ENCODE peak calls at places on chromosomes 6 and 20, in eight cellular contexts. One of them, this sample, is unnamed.

GRCh38 chr20:10490706-10491105 is 55.6 kb downstream of the SLX4IP start:
- DNase-seq in gastrocnemius medialis: no peak
- DNase-seq in adrenal gland: no peak
- DNase-seq in K562: no peak
- DNase-seq in uterus: no peak
- DNase-seq in stomach: no peak
- DNase-seq in testis: no peak
- DNase-seq in A549: no peak
- DNase-seq in this sample: no peak

GRCh38 chr6:16476861-16477260 is 238.5 kb downstream of the GMPR start:
- DNase-seq in gastrocnemius medialis: no peak
- DNase-seq in adrenal gland: no peak
- DNase-seq in K562: no peak
- DNase-seq in uterus: no peak
- DNase-seq in stomach: no peak
- DNase-seq in testis: no peak
- DNase-seq in A549: no peak
- DNase-seq in this sample: no peak

GRCh38 chr20:23240519-23240918 is 110.1 kb upstream of the NXT1 start:
- DNase-seq in gastrocnemius medialis: no peak
- DNase-seq in adrenal gland: no peak
- DNase-seq in K562: no peak
- DNase-seq in uterus: no peak
- DNase-seq in stomach: no peak
- DNase-seq in testis: no peak
- DNase-seq in A549: no peak
- DNase-seq in this sample: no peak

GRCh38 chr6:137904822-137905617 is 38.0 kb downstream of the TNFAIP3 start:
- DNase-seq in gastrocnemius medialis: no peak
- DNase-seq in adrenal gland: no peak
- DNase-seq in K562: no peak
- DNase-seq in uterus: no peak
- DNase-seq in stomach: no peak
- DNase-seq in testis: no peak
- DNase-seq in A549: no peak
- DNase-seq in this sample: no peak

GRCh38 chr20:41306061-41306727 is 11.3 kb downstream of the ZHX3 start:
- DNase-seq in gastrocnemius medialis: no peak
- DNase-seq in adrenal gland: no peak
- DNase-seq in K562: no peak
- DNase-seq in uterus: no peak
- DNase-seq in stomach: no peak
- DNase-seq in testis: no peak
- DNase-seq in A549: no peak
- DNase-seq in this sample: no peak

GRCh38 chr20:51044796-51045195 is 21.9 kb upstream of the KCNG1 start:
- DNase-seq in gastrocnemius medialis: no peak
- DNase-seq in adrenal gland: no peak
- DNase-seq in K562: no peak
- DNase-seq in uterus: no peak
- DNase-seq in stomach: peak
- DNase-seq in testis: no peak
- DNase-seq in A549: no peak
- DNase-seq in this sample: no peak

GRCh38 chr6:106883808-106884262 is 90.7 kb downstream of the CD24 start:
- DNase-seq in gastrocnemius medialis: no peak
- DNase-seq in adrenal gland: peak
- DNase-seq in K562: no peak
- DNase-seq in uterus: no peak
- DNase-seq in stomach: no peak
- DNase-seq in testis: no peak
- DNase-seq in A549: no peak
- DNase-seq in this sample: no peak

GRCh38 chr20:16106191-16106849 is 466.9 kb downstream of the KIF16B start:
- DNase-seq in gastrocnemius medialis: no peak
- DNase-seq in adrenal gland: no peak
- DNase-seq in K562: no peak
- DNase-seq in uterus: no peak
- DNase-seq in stomach: no peak
- DNase-seq in testis: no peak
- DNase-seq in A549: no peak
- DNase-seq in this sample: no peak

GRCh38 chr6:127102299-127102698 is 16.2 kb upstream of the RSPO3 start:
- DNase-seq in gastrocnemius medialis: peak
- DNase-seq in adrenal gland: no peak
- DNase-seq in K562: no peak
- DNase-seq in uterus: no peak
- DNase-seq in stomach: no peak
- DNase-seq in testis: no peak
- DNase-seq in A549: peak
- DNase-seq in this sample: no peak

GRCh38 chr6:30154709-30155521 is 6.1 kb downstream of the TRIM10 start:
- DNase-seq in gastrocnemius medialis: no peak
- DNase-seq in adrenal gland: no peak
- DNase-seq in K562: no peak
- DNase-seq in uterus: no peak
- DNase-seq in stomach: no peak
- DNase-seq in testis: no peak
- DNase-seq in A549: peak
- DNase-seq in this sample: no peak

GRCh38 chr6:89995296-89995695 is 101.0 kb downstream of the GJA10 start:
- DNase-seq in gastrocnemius medialis: no peak
- DNase-seq in adrenal gland: no peak
- DNase-seq in K562: no peak
- DNase-seq in uterus: no peak
- DNase-seq in stomach: no peak
- DNase-seq in testis: no peak
- DNase-seq in A549: no peak
- DNase-seq in this sample: no peak

DNA sequence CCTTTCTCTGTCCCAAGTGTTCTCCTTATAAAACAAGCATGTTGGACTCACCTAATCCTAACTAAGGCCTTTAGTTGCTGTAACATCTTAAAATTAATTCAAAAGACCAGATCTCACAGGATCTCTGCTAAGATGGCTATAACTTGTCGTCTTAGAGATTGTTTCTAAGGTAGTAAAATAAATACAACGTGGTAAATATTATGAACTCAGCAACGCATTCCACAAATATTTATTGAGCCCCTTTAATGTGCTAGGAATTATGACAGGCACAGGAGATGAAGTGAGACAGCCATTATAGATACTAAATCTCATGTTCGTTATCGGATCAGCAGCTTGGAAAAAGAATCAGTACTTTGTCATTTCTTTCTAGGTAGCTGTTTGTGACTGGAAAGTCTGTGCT is 20.8 kb upstream of the MCM3 start:
- DNase-seq in gastrocnemius medialis: no peak
- DNase-seq in adrenal gland: no peak
- DNase-seq in K562: no peak
- DNase-seq in uterus: no peak
- DNase-seq in stomach: no peak
- DNase-seq in testis: no peak
- DNase-seq in A549: no peak
- DNase-seq in this sample: no peak
- H3K27ac ChIP-seq in gastrocnemius medialis: no peak
- H3K27ac ChIP-seq in adrenal gland: peak
- H3K27ac ChIP-seq in K562: no peak
- H3K27ac ChIP-seq in uterus: peak
- H3K27ac ChIP-seq in stomach: peak
- H3K27ac ChIP-seq in testis: peak
- H3K27ac ChIP-seq in A549: no peak
- H3K27ac ChIP-seq in this sample: peak

GRCh38 chr6:85388531-85388930 is 61.4 kb upstream of the NT5E start:
- DNase-seq in gastrocnemius medialis: no peak
- DNase-seq in adrenal gland: no peak
- DNase-seq in K562: no peak
- DNase-seq in uterus: no peak
- DNase-seq in stomach: no peak
- DNase-seq in testis: no peak
- DNase-seq in A549: no peak
- DNase-seq in this sample: no peak

GRCh38 chr6:85392379-85392778 is 57.5 kb upstream of the NT5E start:
- DNase-seq in gastrocnemius medialis: no peak
- DNase-seq in adrenal gland: no peak
- DNase-seq in K562: no peak
- DNase-seq in uterus: no peak
- DNase-seq in stomach: no peak
- DNase-seq in testis: no peak
- DNase-seq in A549: no peak
- DNase-seq in this sample: no peak

GRCh38 chr6:85390775-85391174 is 59.1 kb upstream of the NT5E start:
- DNase-seq in gastrocnemius medialis: no peak
- DNase-seq in adrenal gland: no peak
- DNase-seq in K562: no peak
- DNase-seq in uterus: no peak
- DNase-seq in stomach: no peak
- DNase-seq in testis: no peak
- DNase-seq in A549: no peak
- DNase-seq in this sample: no peak

GRCh38 chr6:85390105-85390728 is 59.7 kb upstream of the NT5E start:
- DNase-seq in gastrocnemius medialis: no peak
- DNase-seq in adrenal gland: no peak
- DNase-seq in K562: no peak
- DNase-seq in uterus: no peak
- DNase-seq in stomach: no peak
- DNase-seq in testis: no peak
- DNase-seq in A549: no peak
- DNase-seq in this sample: no peak

DNA sequence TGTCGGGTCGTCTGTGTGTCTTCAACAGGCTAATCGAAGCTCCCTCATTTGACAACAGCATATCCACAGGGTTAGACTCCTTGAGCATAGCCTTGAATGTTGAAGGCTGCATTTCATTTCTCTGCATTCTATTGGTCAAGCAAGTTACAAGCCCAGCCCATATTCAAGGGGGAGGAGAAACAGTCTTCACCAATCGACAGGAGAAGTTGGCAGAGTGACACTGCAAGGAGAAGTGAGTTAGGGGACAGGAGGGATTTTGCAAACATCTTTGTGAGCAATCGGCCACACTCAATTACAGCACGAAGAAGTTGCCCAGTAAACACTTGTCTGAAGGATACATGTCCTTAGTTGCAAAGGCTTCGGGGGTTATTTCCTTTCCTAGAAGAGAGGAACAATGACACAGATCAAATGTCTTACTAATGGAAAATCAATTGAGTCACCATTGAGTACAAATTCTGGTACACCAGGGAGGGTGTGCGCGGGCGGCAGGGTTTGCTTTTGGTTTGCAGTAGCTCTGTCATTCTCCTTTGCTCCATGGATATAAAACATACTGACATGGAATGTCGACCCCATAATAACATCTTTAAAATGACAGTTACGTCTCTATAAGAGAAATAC is 60.6 kb upstream of the NT5E start:
- DNase-seq in gastrocnemius medialis: no peak
- DNase-seq in adrenal gland: no peak
- DNase-seq in K562: no peak
- DNase-seq in uterus: no peak
- DNase-seq in stomach: no peak
- DNase-seq in testis: no peak
- DNase-seq in A549: no peak
- DNase-seq in this sample: no peak
- TF ChIP-seq POLR2A in gastrocnemius medialis: no peak
- TF ChIP-seq POLR2A in adrenal gland: no peak
- TF ChIP-seq POLR2A in K562: no peak
- TF ChIP-seq POLR2A in uterus: no peak
- TF ChIP-seq POLR2A in stomach: no peak
- TF ChIP-seq POLR2A in testis: no peak
- TF ChIP-seq POLR2A in A549: no peak
- TF ChIP-seq POLR2A in this sample: no peak

GRCh38 chr20:34083137-34083536 is 28.9 kb downstream of the EIF2S2 start:
- DNase-seq in gastrocnemius medialis: peak
- DNase-seq in adrenal gland: peak
- DNase-seq in K562: peak
- DNase-seq in uterus: peak
- DNase-seq in stomach: peak
- DNase-seq in testis: peak
- DNase-seq in A549: no peak
- DNase-seq in this sample: peak
- H3K27ac ChIP-seq in gastrocnemius medialis: peak
- H3K27ac ChIP-seq in adrenal gland: peak
- H3K27ac ChIP-seq in K562: peak
- H3K27ac ChIP-seq in uterus: peak
- H3K27ac ChIP-seq in stomach: peak
- H3K27ac ChIP-seq in testis: no peak
- H3K27ac ChIP-seq in A549: no peak
- H3K27ac ChIP-seq in this sample: no peak

GRCh38 chr6:28139860-28140500 is 1.7 kb upstream of the ZKSCAN8 start:
- DNase-seq in gastrocnemius medialis: no peak
- DNase-seq in adrenal gland: no peak
- DNase-seq in K562: no peak
- DNase-seq in uterus: no peak
- DNase-seq in stomach: no peak
- DNase-seq in testis: no peak
- DNase-seq in A549: no peak
- DNase-seq in this sample: peak

GRCh38 chr6:28140616-28141015 is 1.1 kb upstream of the ZKSCAN8 start:
- DNase-seq in gastrocnemius medialis: no peak
- DNase-seq in adrenal gland: no peak
- DNase-seq in K562: no peak
- DNase-seq in uterus: no peak
- DNase-seq in stomach: no peak
- DNase-seq in testis: no peak
- DNase-seq in A549: no peak
- DNase-seq in this sample: no peak

GRCh38 chr6:28142446-28142845 is 763 bp downstream of the ZKSCAN8 start:
- DNase-seq in gastrocnemius medialis: no peak
- DNase-seq in adrenal gland: no peak
- DNase-seq in K562: no peak
- DNase-seq in uterus: no peak
- DNase-seq in stomach: no peak
- DNase-seq in testis: no peak
- DNase-seq in A549: no peak
- DNase-seq in this sample: no peak

GRCh38 chr6:28137458-28138020 is 4.1 kb upstream of the ZKSCAN8 start:
- DNase-seq in gastrocnemius medialis: no peak
- DNase-seq in adrenal gland: no peak
- DNase-seq in K562: no peak
- DNase-seq in uterus: no peak
- DNase-seq in stomach: no peak
- DNase-seq in testis: no peak
- DNase-seq in A549: no peak
- DNase-seq in this sample: no peak

DNA sequence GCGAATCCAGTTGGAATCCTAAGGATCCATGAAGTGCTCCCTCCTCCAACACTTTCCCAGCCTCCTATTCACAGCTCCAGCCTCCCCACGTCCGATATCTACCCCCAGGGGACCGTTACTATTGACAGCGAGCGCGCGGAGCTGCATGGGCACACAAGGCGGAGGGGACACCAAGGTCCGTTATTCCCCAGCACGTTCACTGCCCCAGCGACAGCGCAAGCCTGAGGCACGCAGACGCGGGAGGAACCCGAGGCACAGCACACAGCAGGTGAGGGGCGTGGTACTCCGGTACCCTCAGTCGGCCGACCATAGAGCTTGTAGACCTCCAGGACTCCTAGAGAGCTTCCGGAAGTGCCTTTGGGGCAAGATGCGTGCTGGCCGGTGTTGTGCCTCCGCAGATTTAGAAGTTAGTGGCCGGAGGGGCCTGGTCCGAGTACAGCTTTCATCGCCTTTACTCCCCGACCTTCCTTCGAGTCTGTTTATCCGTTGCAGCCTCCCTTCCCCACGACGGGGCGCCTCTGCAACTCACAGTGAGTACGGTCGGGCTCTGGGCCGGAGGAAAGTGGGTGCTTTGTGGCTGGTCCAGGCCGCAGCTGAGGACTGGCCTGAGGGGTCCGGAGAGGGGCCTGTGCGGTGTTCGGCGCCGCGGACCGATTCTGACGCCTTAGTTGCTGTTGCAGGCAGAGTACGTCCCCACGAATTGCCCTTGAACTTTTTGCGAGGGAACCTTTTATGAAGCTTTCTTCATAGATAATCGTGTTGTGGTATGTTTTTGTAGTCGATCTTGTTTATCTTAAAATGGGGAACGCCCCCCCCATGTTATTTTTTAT is at the start of gene ZKSCAN8:
- DNase-seq in gastrocnemius medialis: peak
- DNase-seq in adrenal gland: peak
- DNase-seq in K562: peak
- DNase-seq in uterus: peak
- DNase-seq in stomach: peak
- DNase-seq in testis: peak
- DNase-seq in A549: peak
- DNase-seq in this sample: peak
- TF ChIP-seq POLR2A in gastrocnemius medialis: peak
- TF ChIP-seq POLR2A in adrenal gland: peak
- TF ChIP-seq POLR2A in K562: peak
- TF ChIP-seq POLR2A in uterus: no peak
- TF ChIP-seq POLR2A in stomach: no peak
- TF ChIP-seq POLR2A in testis: no peak
- TF ChIP-seq POLR2A in A549: peak
- TF ChIP-seq POLR2A in this sample: peak

This sample was measured in right lobe of liver.